ENCODE peak calls at places on chromosomes 4 and X, in six cellular contexts. U is upper lobe of right lung, L is ovary, Z is cardiac fibroblast, Q is AG04449, B is choroid plexus epithelial cell. T is an unnamed sample.

GRCh38 chr4:96352051-96352517 is 512.2 kb downstream of the PDHA2 start:
- DNase-seq in Z (peak), Q (no peak), L (no peak), U (no peak), B (peak), T (peak)

GRCh38 chr4:151093203-151093602 is 6.2 kb upstream of the RPS3A start:
- DNase-seq in U (no peak), Q (no peak), Z (no peak), B (no peak), L (no peak), T (no peak)

GRCh38 chr4:163665521-163666334 is 171.2 kb downstream of the TMA16 start:
- DNase-seq in Z (no peak), B (peak), U (no peak), L (no peak), Q (no peak), T (no peak)

GRCh38 chrX:68832516-68833447 is 4.0 kb downstream of the EFNB1 start:
- DNase-seq in Q (no peak), B (no peak), Z (no peak), L (peak), U (no peak), T (no peak)

GRCh38 chrX:119251381-119251780 is 15.3 kb downstream of the PGRMC1 start:
- DNase-seq in Q (no peak), L (no peak), U (no peak), Z (no peak), B (no peak), T (no peak)

GRCh38 chrX:53631156-53631555 is 55.4 kb downstream of the HUWE1 start:
- DNase-seq in Z (peak), Q (no peak), U (no peak), B (peak), L (no peak), T (peak)

GRCh38 chr4:26183017-26183416 is 137.8 kb upstream of the RBPJ start:
- DNase-seq in B (peak), Q (no peak), U (no peak), Z (no peak), L (no peak), T (no peak)

GRCh38 chr4:78656968-78657445 is 105.4 kb downstream of the ANXA3 start:
- DNase-seq in B (no peak), Z (peak), Q (no peak), U (no peak), L (no peak), T (no peak)

GRCh38 chr4:173532725-173533511 is 2.9 kb upstream of the HAND2 start:
- DNase-seq in Z (no peak), U (no peak), Q (no peak), B (no peak), L (no peak), T (no peak)

GRCh38 chrX:86197815-86198214 is 49.6 kb downstream of the DACH2 start:
- DNase-seq in Z (no peak), Q (no peak), B (no peak), L (no peak), U (no peak), T (no peak)

GRCh38 chr4:25843340-25844097 is 19.3 kb downstream of the SEL1L3 start:
- DNase-seq in Q (no peak), B (no peak), Z (no peak), L (no peak), U (peak), T (no peak)

GRCh38 chrX:100911731-100912130 is 17.0 kb downstream of the XKRX start:
- DNase-seq in L (no peak), U (no peak), B (no peak), Q (no peak), Z (no peak), T (no peak)

GRCh38 chr4:112060212-112060611 is 85.0 kb upstream of the FAM241A start:
- DNase-seq in L (no peak), Z (peak), U (no peak), Q (no peak), B (peak), T (peak)

GRCh38 chr4:56979674-56980073 is 978 bp downstream of the POLR2B start:
- DNase-seq in U (no peak), Q (no peak), L (no peak), B (peak), Z (peak), T (no peak)

GRCh38 chr4:117873779-117874178 is 160.5 kb upstream of the NDST3 start:
- DNase-seq in Z (no peak), U (no peak), L (no peak), B (no peak), Q (no peak), T (no peak)

GRCh38 chrX:10245901-10246696 is 89.3 kb downstream of the CLCN4 start:
- DNase-seq in Z (no peak), L (no peak), U (no peak), B (no peak), Q (no peak), T (no peak)

GRCh38 chrX:23228454-23228853 is 106.2 kb upstream of the PTCHD1 start:
- DNase-seq in B (no peak), U (no peak), Z (no peak), Q (no peak), L (no peak), T (no peak)
- H3K4me3 ChIP-seq in B (no peak), U (no peak), Z (no peak), Q (no peak), L (no peak), T (no peak)

GRCh38 chr4:10743357-10743756 is 58.8 kb upstream of the CLNK start:
- DNase-seq in Z (no peak), Q (no peak), U (no peak), B (no peak), L (no peak), T (no peak)

GRCh38 chr4:10747186-10747585 is 62.6 kb upstream of the CLNK start:
- DNase-seq in U (no peak), Z (no peak), L (no peak), Q (no peak), B (no peak), T (no peak)

GRCh38 chr4:10741961-10742699 is 57.6 kb upstream of the CLNK start:
- DNase-seq in U (no peak), Q (no peak), L (no peak), B (no peak), Z (no peak), T (no peak)

GRCh38 chr4:10750714-10751113 is 66.1 kb upstream of the CLNK start:
- DNase-seq in Q (no peak), Z (no peak), B (no peak), L (no peak), U (no peak), T (peak)

GRCh38 chr4:10746371-10747143 is 62.0 kb upstream of the CLNK start:
- DNase-seq in B (no peak), Q (no peak), L (no peak), U (no peak), Z (no peak), T (peak)
- TF ChIP-seq CTCF in B (no peak), Q (no peak), L (no peak), U (no peak), Z (no peak), T (no peak)

DNA sequence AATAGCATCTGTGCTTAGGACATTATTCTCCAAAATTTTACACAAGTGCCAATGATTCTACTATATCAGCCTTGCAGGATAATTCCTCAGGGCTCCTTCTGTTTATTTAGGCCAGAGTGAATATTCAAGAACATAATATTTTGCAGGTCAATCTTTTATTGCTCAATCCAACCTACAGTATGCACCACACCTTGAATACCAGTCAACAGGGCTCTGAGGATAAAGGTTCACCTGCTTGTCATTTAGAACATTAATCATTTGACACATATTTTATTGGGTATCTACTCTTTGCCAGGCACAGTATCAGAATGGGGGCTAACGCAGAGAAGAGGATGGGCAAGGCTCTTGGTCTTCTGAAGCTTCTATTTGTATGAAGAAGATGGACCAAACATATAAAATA is 66.2 kb upstream of the SHISA3 start:
- DNase-seq in Q (no peak), L (no peak), U (no peak), Z (no peak), B (no peak), T (no peak)
- H3K4me3 ChIP-seq in Q (no peak), L (no peak), U (no peak), Z (no peak), B (no peak), T (no peak)

GRCh38 chr4:67122029-67122428 is 423.3 kb downstream of the CENPC start:
- DNase-seq in Z (peak), Q (no peak), L (no peak), B (peak), U (no peak), T (no peak)
- TF ChIP-seq CTCF in Z (peak), Q (no peak), L (no peak), B (no peak), U (no peak), T (peak)